ENCODE peak calls at places on chromosome 1, in five cellular contexts. One of them, this sample, is unnamed.

GRCh38 chr1:234607091-234608025 is 2.6 kb downstream of the IRF2BP2 start:
- DNase-seq in choroid plexus epithelial cell: no peak
- DNase-seq in stimulated activated CD8-positive, alpha-beta memory T cell treated with anti-CD3 and anti-CD28 coated beads, Interleukin-7, amount 100 ng/mL, for 1 hour: no peak
- DNase-seq in mucosa of descending colon: peak
- DNase-seq in activated CD4-positive, alpha-beta T cell treated with anti-CD3 and anti-CD28 coated beads for 48 hours: peak
- DNase-seq in this sample: no peak

GRCh38 chr1:46202975-46203737 is at the start of gene LURAP1:
- DNase-seq in activated CD4-positive, alpha-beta T cell treated with anti-CD3 and anti-CD28 coated beads for 48 hours: peak
- DNase-seq in mucosa of descending colon: peak
- DNase-seq in stimulated activated CD8-positive, alpha-beta memory T cell treated with anti-CD3 and anti-CD28 coated beads, Interleukin-7, amount 100 ng/mL, for 1 hour: no peak
- DNase-seq in choroid plexus epithelial cell: peak
- DNase-seq in this sample: no peak

GRCh38 chr1:36093226-36093625 is 4.5 kb downstream of the ADPRS start:
- DNase-seq in mucosa of descending colon: no peak
- DNase-seq in activated CD4-positive, alpha-beta T cell treated with anti-CD3 and anti-CD28 coated beads for 48 hours: no peak
- DNase-seq in choroid plexus epithelial cell: no peak
- DNase-seq in stimulated activated CD8-positive, alpha-beta memory T cell treated with anti-CD3 and anti-CD28 coated beads, Interleukin-7, amount 100 ng/mL, for 1 hour: no peak
- DNase-seq in this sample: no peak

GRCh38 chr1:55555971-55556370 is 340.8 kb upstream of the USP24 start:
- DNase-seq in activated CD4-positive, alpha-beta T cell treated with anti-CD3 and anti-CD28 coated beads for 48 hours: no peak
- DNase-seq in stimulated activated CD8-positive, alpha-beta memory T cell treated with anti-CD3 and anti-CD28 coated beads, Interleukin-7, amount 100 ng/mL, for 1 hour: no peak
- DNase-seq in choroid plexus epithelial cell: no peak
- DNase-seq in mucosa of descending colon: no peak
- DNase-seq in this sample: no peak

GRCh38 chr1:219220945-219221344 is 47.3 kb downstream of the LYPLAL1 start:
- DNase-seq in choroid plexus epithelial cell: peak
- DNase-seq in activated CD4-positive, alpha-beta T cell treated with anti-CD3 and anti-CD28 coated beads for 48 hours: no peak
- DNase-seq in stimulated activated CD8-positive, alpha-beta memory T cell treated with anti-CD3 and anti-CD28 coated beads, Interleukin-7, amount 100 ng/mL, for 1 hour: no peak
- DNase-seq in mucosa of descending colon: no peak
- DNase-seq in this sample: no peak

GRCh38 chr1:3396411-3396810 is 58.1 kb upstream of the ARHGEF16 start:
- DNase-seq in stimulated activated CD8-positive, alpha-beta memory T cell treated with anti-CD3 and anti-CD28 coated beads, Interleukin-7, amount 100 ng/mL, for 1 hour: no peak
- DNase-seq in mucosa of descending colon: no peak
- DNase-seq in activated CD4-positive, alpha-beta T cell treated with anti-CD3 and anti-CD28 coated beads for 48 hours: no peak
- DNase-seq in choroid plexus epithelial cell: no peak
- DNase-seq in this sample: no peak

GRCh38 chr1:219945795-219946194 is 17.4 kb upstream of the SLC30A10 start:
- DNase-seq in stimulated activated CD8-positive, alpha-beta memory T cell treated with anti-CD3 and anti-CD28 coated beads, Interleukin-7, amount 100 ng/mL, for 1 hour: no peak
- DNase-seq in choroid plexus epithelial cell: no peak
- DNase-seq in mucosa of descending colon: no peak
- DNase-seq in activated CD4-positive, alpha-beta T cell treated with anti-CD3 and anti-CD28 coated beads for 48 hours: no peak
- DNase-seq in this sample: peak

GRCh38 chr1:246117066-246117791 is 389.9 kb downstream of the SMYD3 start:
- DNase-seq in choroid plexus epithelial cell: peak
- DNase-seq in stimulated activated CD8-positive, alpha-beta memory T cell treated with anti-CD3 and anti-CD28 coated beads, Interleukin-7, amount 100 ng/mL, for 1 hour: no peak
- DNase-seq in mucosa of descending colon: no peak
- DNase-seq in activated CD4-positive, alpha-beta T cell treated with anti-CD3 and anti-CD28 coated beads for 48 hours: peak
- DNase-seq in this sample: no peak

GRCh38 chr1:150281221-150281757 is 1.1 kb upstream of the CIART start:
- DNase-seq in stimulated activated CD8-positive, alpha-beta memory T cell treated with anti-CD3 and anti-CD28 coated beads, Interleukin-7, amount 100 ng/mL, for 1 hour: peak
- DNase-seq in activated CD4-positive, alpha-beta T cell treated with anti-CD3 and anti-CD28 coated beads for 48 hours: peak
- DNase-seq in choroid plexus epithelial cell: peak
- DNase-seq in mucosa of descending colon: peak
- DNase-seq in this sample: no peak